ENCODE peak calls at places on chromosomes 2 and 18, in seven cellular contexts. S, M, V, R, E, N and A are unnamed samples.

GRCh38 chr2:233643128-233643527 is 6.9 kb downstream of the UGT1A10 start:
- DNase-seq in S (no peak), M (no peak), V (no peak), R (no peak), E (no peak), N (peak), A (peak)

GRCh38 chr2:234770081-234770506 is 181.7 kb upstream of the SH3BP4 start:
- DNase-seq in S (peak), M (peak), V (no peak), R (no peak), E (no peak), N (no peak), A (no peak)

GRCh38 chr18:8139971-8140406 is 469.2 kb upstream of the RAB12 start:
- DNase-seq in S (peak), M (no peak), V (no peak), R (no peak), E (no peak), N (no peak), A (no peak)

GRCh38 chr2:164589522-164589921 is 31.8 kb downstream of the GRB14 start:
- DNase-seq in S (no peak), M (no peak), V (no peak), R (no peak), E (no peak), N (no peak), A (no peak)

GRCh38 chr2:192645811-192646598 is 451.3 kb upstream of the TMEFF2 start:
- DNase-seq in S (no peak), M (no peak), V (no peak), R (no peak), E (no peak), N (no peak), A (no peak)

GRCh38 chr2:233544079-233544690 is 22.4 kb downstream of the USP40 start:
- DNase-seq in S (no peak), M (no peak), V (no peak), R (no peak), E (no peak), N (no peak), A (no peak)

GRCh38 chr18:3088044-3088443 is 75.1 kb upstream of the LPIN2 start:
- DNase-seq in S (no peak), M (no peak), V (no peak), R (no peak), E (no peak), N (no peak), A (no peak)

GRCh38 chr2:160697817-160698216 is 204.2 kb upstream of the RBMS1 start:
- DNase-seq in S (no peak), M (no peak), V (no peak), R (no peak), E (no peak), N (no peak), A (no peak)

GRCh38 chr2:149346272-149346671 is 15.9 kb downstream of the LYPD6 start:
- DNase-seq in S (no peak), M (no peak), V (no peak), R (no peak), E (no peak), N (no peak), A (no peak)

GRCh38 chr2:132416080-132416911 is at the start of gene GPR39:
- DNase-seq in S (peak), M (peak), V (peak), R (peak), E (peak), N (peak), A (peak)

GRCh38 chr2:188598551-188598950 is 306.9 kb downstream of the GULP1 start:
- DNase-seq in S (peak), M (no peak), V (no peak), R (no peak), E (no peak), N (no peak), A (no peak)

GRCh38 chr2:231421051-231421580 is 25.6 kb downstream of the B3GNT7 start:
- DNase-seq in S (no peak), M (no peak), V (no peak), R (no peak), E (no peak), N (no peak), A (no peak)

GRCh38 chr2:231037731-231038482 is 584 bp downstream of the C2orf72 start:
- DNase-seq in S (no peak), M (no peak), V (no peak), R (peak), E (no peak), N (peak), A (no peak)

GRCh38 chr2:15591373-15591691 is 336 bp upstream of the DDX1 start:
- DNase-seq in S (no peak), M (no peak), V (no peak), R (no peak), E (no peak), N (no peak), A (no peak)

GRCh38 chr18:77711096-77711495 is 461.4 kb downstream of the GALR1 start:
- DNase-seq in S (no peak), M (no peak), V (no peak), R (no peak), E (no peak), N (no peak), A (peak)

GRCh38 chr18:23943104-23943503 is 71.5 kb upstream of the TTC39C start:
- DNase-seq in S (no peak), M (no peak), V (no peak), R (no peak), E (no peak), N (no peak), A (no peak)

GRCh38 chr2:176246324-176246723 is 22.9 kb upstream of the MTX2 start:
- DNase-seq in S (no peak), M (no peak), V (no peak), R (no peak), E (no peak), N (no peak), A (no peak)

GRCh38 chr2:173092844-173093402 is 17.3 kb downstream of the MAP3K20 start:
- DNase-seq in S (no peak), M (no peak), V (no peak), R (no peak), E (no peak), N (no peak), A (no peak)

GRCh38 chr2:173087793-173088493 is 12.3 kb downstream of the MAP3K20 start:
- DNase-seq in S (no peak), M (no peak), V (no peak), R (no peak), E (no peak), N (no peak), A (no peak)

GRCh38 chr2:173090291-173090877 is 14.7 kb downstream of the MAP3K20 start:
- DNase-seq in S (peak), M (no peak), V (no peak), R (no peak), E (no peak), N (no peak), A (no peak)

GRCh38 chr2:173094731-173095130 is 19.1 kb downstream of the MAP3K20 start:
- DNase-seq in S (no peak), M (no peak), V (no peak), R (no peak), E (no peak), N (no peak), A (no peak)

DNA sequence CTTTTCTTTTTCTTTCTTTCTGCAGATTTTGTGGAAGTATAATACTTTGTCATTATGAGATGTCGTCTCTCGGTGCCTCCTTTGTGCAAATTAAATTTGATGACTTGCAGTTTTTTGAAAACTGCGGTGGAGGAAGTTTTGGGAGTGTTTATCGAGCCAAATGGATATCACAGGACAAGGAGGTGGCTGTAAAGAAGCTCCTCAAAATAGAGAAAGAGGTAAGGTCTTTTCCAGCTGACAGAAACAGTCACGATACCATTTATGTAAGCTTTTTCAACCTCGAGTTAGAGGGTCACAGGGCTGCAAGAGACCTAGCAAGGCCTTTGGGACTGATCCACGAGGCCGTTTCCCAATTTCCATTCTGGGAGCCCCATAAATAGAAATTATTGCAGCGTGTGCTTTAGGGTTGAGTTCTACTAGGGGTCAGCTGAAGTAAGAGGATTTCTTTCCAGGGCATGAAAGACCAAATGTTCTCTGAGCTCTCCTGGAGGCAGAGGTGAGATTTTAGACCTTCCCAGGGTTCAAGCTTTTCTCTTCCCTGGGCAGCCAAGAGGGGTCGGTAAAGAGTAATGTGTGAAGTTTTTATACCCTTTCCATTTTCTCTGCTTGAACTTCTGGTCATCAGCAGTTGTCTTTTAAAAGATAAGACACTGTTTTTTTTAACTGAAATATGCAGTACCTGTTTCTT is 15.5 kb downstream of the MAP3K20 start:
- DNase-seq in S (peak), M (no peak), V (no peak), R (no peak), E (no peak), N (no peak), A (peak)
- TF ChIP-seq CTCF in S (peak), M (peak), V (no peak), R (peak), E (no peak), N (peak), A (peak)

GRCh38 chr2:98313512-98314250 is 32.6 kb upstream of the CNGA3 start:
- DNase-seq in S (no peak), M (no peak), V (no peak), R (no peak), E (no peak), N (no peak), A (no peak)

GRCh38 chr2:98314251-98314650 is 32.0 kb upstream of the CNGA3 start:
- DNase-seq in S (no peak), M (no peak), V (no peak), R (no peak), E (no peak), N (no peak), A (no peak)

GRCh38 chr2:98308532-98308931 is 37.7 kb upstream of the CNGA3 start:
- DNase-seq in S (no peak), M (no peak), V (no peak), R (no peak), E (no peak), N (no peak), A (no peak)

GRCh38 chr2:98311090-98311489 is 35.2 kb upstream of the CNGA3 start:
- DNase-seq in S (no peak), M (no peak), V (no peak), R (no peak), E (no peak), N (no peak), A (no peak)

DNA sequence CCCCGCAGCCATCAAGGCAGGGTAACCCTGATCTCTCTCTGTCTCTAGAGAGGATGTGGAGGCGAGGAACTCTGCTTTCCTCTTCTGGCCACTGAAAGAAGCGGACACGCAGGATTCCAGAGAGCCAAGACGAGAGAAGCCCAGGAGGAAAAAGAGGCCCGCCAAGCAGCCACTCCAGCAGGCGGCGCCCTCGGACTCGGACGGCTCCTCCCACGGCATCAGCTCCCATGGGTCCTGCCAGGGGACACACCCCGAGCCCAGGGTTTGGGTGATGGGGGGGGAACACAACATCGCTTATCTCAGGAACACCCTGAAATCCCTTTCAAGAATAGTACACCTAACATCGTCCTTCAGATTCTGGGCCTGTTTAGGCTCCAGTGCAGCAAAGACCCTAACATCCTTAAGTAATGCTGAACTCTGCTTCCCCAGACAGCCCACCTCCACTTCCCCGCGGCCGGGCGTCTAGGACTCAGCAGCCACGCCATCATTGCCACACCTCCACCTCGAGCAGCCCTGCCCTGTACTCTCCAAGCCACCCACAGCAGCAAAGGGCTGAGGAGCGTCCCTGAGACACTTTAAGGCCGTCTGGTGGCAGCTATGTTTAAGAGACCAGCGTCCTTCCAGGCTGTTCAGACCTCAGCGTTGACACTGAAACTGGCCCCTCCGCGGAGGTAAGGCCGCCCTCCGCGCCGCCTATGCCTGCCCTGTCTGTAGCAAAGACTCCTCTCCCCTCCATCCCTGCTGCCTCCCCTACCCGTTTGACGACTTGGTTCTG is 34.3 kb upstream of the CNGA3 start:
- DNase-seq in S (no peak), M (no peak), V (no peak), R (no peak), E (no peak), N (peak), A (no peak)
- TF ChIP-seq CTCF in S (no peak), M (peak), V (no peak), R (no peak), E (no peak), N (peak), A (no peak)

GRCh38 chr2:26770986-26771586 is 7.0 kb downstream of the SLC35F6 start:
- DNase-seq in S (peak), M (no peak), V (no peak), R (peak), E (no peak), N (peak), A (peak)
- TF ChIP-seq CTCF in S (no peak), M (peak), V (peak), R (peak), E (peak), N (no peak), A (peak)

DNA sequence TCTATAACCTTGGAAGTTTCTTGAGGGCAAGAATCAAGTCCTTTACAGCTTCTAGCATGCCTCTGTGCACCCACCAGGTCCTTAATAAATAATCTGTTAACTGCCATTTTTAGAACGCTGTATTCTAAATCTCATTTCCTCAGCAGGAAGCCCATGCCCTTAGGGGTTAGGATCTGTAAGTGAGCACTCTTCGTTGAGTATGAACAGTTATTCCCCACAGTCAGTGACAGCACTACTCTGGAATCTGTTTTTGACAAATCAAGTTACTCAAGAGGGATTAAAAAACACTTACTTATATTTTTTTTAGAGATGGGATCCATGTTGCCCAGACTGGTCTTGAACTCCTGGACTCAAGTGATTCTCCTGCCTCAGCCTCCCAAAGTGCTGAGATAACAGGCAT is 14.6 kb downstream of the PAIP2B start:
- DNase-seq in S (no peak), M (peak), V (no peak), R (no peak), E (no peak), N (no peak), A (peak)
- TF ChIP-seq CTCF in S (no peak), M (no peak), V (no peak), R (no peak), E (no peak), N (no peak), A (no peak)

DNA sequence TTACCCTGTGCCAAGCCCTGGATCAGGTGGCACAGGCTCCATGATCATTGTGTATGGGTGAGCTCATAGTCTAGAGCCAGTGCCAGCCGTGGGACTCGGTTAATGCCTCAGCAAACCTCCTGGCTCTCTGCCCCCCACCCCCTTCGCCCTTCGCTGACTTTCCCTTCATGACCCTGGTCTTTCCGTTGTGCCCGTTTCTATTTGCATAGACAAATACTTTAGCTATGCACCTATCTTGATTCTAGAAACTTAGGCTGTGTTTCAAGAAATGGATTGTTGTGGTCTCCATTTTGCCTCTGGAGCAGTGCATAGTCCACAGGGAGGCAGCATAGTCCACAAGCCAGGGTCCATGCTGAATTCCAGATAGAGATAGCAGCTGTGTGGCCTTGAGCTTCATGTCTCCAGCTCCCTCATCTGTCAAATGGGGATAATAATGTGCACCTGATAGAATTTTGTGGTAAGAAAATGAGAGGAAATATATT is 44.8 kb upstream of the KDM3A start:
- DNase-seq in S (no peak), M (peak), V (no peak), R (peak), E (no peak), N (peak), A (peak)
- TF ChIP-seq CTCF in S (no peak), M (peak), V (no peak), R (peak), E (no peak), N (no peak), A (no peak)

DNA sequence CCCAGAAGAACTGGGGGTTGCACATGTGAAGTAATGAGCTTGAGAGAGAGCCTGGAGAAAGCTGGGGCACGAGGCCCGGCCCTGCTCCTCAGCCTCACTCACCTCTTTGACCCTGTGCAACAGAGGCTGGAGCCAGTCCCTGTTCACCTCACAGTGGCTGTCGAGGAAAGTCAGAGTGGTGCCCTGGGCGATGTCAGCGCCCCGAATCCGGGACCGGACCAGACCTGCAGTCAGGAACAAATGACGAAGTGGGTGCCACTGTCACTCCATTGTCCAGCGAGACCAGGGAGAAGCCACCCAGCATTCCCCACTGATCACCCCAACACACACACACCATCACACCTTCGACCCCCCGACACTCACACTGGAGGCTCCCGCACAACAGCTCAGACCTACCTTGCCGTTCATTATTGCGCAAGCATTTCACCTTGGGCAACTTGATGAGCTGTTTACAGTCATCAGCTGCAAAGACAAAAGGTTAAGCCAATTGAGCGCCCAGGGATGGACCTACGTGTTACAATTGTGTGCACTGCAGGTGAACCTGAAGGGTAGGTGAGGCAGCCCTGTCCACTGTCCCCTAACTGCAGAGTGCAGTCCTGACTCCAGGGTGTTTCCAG is 148.4 kb upstream of the CAPN13 start:
- DNase-seq in S (no peak), M (no peak), V (no peak), R (no peak), E (no peak), N (no peak), A (peak)
- TF ChIP-seq CTCF in S (no peak), M (no peak), V (no peak), R (no peak), E (no peak), N (no peak), A (no peak)

GRCh38 chr2:20630967-20631366 is 19.9 kb downstream of the HS1BP3 start:
- DNase-seq in S (no peak), M (no peak), V (no peak), R (no peak), E (no peak), N (no peak), A (no peak)
- TF ChIP-seq CTCF in S (no peak), M (no peak), V (no peak), R (no peak), E (no peak), N (no peak), A (no peak)

GRCh38 chr2:169107645-169108044 is 38.3 kb downstream of the DHRS9 start:
- DNase-seq in S (no peak), M (no peak), V (no peak), R (no peak), E (no peak), N (no peak), A (no peak)
- TF ChIP-seq CTCF in S (no peak), M (no peak), V (no peak), R (no peak), E (no peak), N (no peak), A (no peak)

GRCh38 chr2:100820346-100821254 is 661 bp downstream of the NPAS2 start:
- DNase-seq in S (no peak), M (no peak), V (peak), R (no peak), E (no peak), N (peak), A (peak)

GRCh38 chr2:100823665-100824438 is 3.9 kb downstream of the NPAS2 start:
- DNase-seq in S (no peak), M (no peak), V (no peak), R (no peak), E (no peak), N (no peak), A (no peak)

GRCh38 chr2:100821913-100822260 is 1.9 kb downstream of the NPAS2 start:
- DNase-seq in S (no peak), M (no peak), V (no peak), R (no peak), E (no peak), N (no peak), A (no peak)

GRCh38 chr2:100821255-100821912 is 1.4 kb downstream of the NPAS2 start:
- DNase-seq in S (no peak), M (no peak), V (no peak), R (no peak), E (no peak), N (no peak), A (peak)

DNA sequence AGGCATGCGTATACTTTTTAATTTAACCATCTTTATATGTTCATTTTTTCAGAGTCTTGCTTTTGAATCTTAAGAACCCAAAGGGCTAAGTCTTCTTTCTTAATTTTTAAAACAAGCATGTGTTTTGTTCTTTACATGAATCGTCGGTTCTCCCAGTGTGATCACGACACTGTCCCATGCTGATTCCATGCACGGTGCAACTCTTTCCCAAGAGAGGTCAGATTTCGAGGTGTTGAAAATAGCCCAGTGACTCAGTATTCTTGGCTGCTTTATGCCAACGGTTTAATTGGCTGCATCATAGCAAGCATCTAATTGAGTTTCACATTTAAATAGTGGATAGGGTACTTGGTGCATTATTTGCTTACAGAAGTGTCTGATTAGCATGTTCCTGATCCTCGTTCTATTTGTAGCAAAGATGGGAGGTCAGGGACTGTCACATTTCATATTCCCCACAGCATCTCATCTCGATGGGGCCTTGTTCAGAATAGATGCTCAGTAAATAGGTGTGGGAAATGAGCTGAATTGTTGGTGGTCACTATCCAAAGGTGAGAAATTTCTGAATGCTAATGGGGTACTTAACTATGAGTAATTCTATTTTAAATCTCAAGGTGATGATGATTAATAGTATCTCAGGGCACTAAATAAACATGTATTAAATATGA is 2.8 kb downstream of the NPAS2 start:
- DNase-seq in S (no peak), M (peak), V (no peak), R (no peak), E (no peak), N (no peak), A (peak)
- TF ChIP-seq CTCF in S (no peak), M (no peak), V (no peak), R (no peak), E (no peak), N (no peak), A (no peak)